ENCODE peak calls at places on chromosomes 5 and 9, in six cellular contexts. Q is CD4-positive, alpha-beta T cell; E is kidney epithelial cell; H is lung; X is WTC11; R is CD8-positive, alpha-beta T cell. Z is an unnamed sample.

GRCh38 chr9:87528969-87529368 is 31.3 kb downstream of the DAPK1 start:
- DNase-seq in Q (no peak), E (no peak), H (no peak), X (no peak), R (no peak), Z (no peak)

GRCh38 chr9:94720846-94721549 is 5.5 kb upstream of the AOPEP start:
- DNase-seq in Q (no peak), E (no peak), H (no peak), X (no peak), R (no peak), Z (no peak)

GRCh38 chr9:93232388-93232965 is 48.5 kb downstream of the WNK2 start:
- DNase-seq in Q (no peak), E (no peak), H (no peak), X (no peak), R (no peak), Z (no peak)

GRCh38 chr5:145568581-145568980 is 266.6 kb downstream of the PRELID2 start:
- DNase-seq in Q (no peak), E (no peak), H (no peak), X (no peak), R (no peak), Z (no peak)

GRCh38 chr5:95727764-95728191 is 3.4 kb upstream of the RHOBTB3 start:
- DNase-seq in Q (no peak), E (no peak), H (no peak), X (no peak), R (no peak), Z (no peak)

GRCh38 chr5:27815061-27815460 is 776.7 kb upstream of the CDH9 start:
- DNase-seq in Q (no peak), E (no peak), H (no peak), X (no peak), R (no peak), Z (no peak)

GRCh38 chr9:116940614-116941215 is 253.6 kb downstream of the TRIM32 start:
- DNase-seq in Q (no peak), E (no peak), H (no peak), X (no peak), R (no peak), Z (no peak)

GRCh38 chr5:134821841-134822240 is 23.9 kb upstream of the C5orf24 start:
- DNase-seq in Q (no peak), E (no peak), H (no peak), X (no peak), R (no peak), Z (no peak)

GRCh38 chr9:78808087-78808486 is 511.2 kb downstream of the PSAT1 start:
- DNase-seq in Q (no peak), E (no peak), H (no peak), X (no peak), R (no peak), Z (no peak)

GRCh38 chr5:132782101-132782500 is 5.1 kb upstream of the SEPTIN8 start:
- DNase-seq in Q (no peak), E (no peak), H (no peak), X (no peak), R (no peak), Z (no peak)

GRCh38 chr9:37957664-37957953 is 53.7 kb upstream of the SLC25A51 start:
- DNase-seq in Q (no peak), E (no peak), H (no peak), X (no peak), R (no peak), Z (no peak)

GRCh38 chr9:108213516-108213915 is 642.3 kb downstream of the ACTL7B start:
- DNase-seq in Q (no peak), E (no peak), H (no peak), X (no peak), R (no peak), Z (no peak)

GRCh38 chr5:107831612-107832395 is 161.1 kb upstream of the EFNA5 start:
- DNase-seq in Q (no peak), E (no peak), H (no peak), X (no peak), R (no peak), Z (no peak)

GRCh38 chr5:35364350-35364749 is 134.1 kb upstream of the PRLR start:
- DNase-seq in Q (no peak), E (no peak), H (no peak), X (no peak), R (no peak), Z (no peak)

GRCh38 chr9:130299785-130300615 is 34.4 kb downstream of the HMCN2 start:
- DNase-seq in Q (no peak), E (no peak), H (no peak), X (no peak), R (no peak), Z (no peak)

GRCh38 chr9:37028425-37029031 is 5.5 kb downstream of the PAX5 start:
- DNase-seq in Q (no peak), E (no peak), H (no peak), X (no peak), R (no peak), Z (peak; percentile 58)

GRCh38 chr5:92514901-92515300 is 1066.1 kb downstream of the NR2F1-AS1 start:
- DNase-seq in Q (no peak), E (no peak), H (no peak), X (no peak), R (no peak), Z (no peak)

GRCh38 chr5:6291961-6292360 is 86.4 kb downstream of the MED10 start:
- DNase-seq in Q (no peak), E (no peak), H (no peak), X (no peak), R (no peak), Z (no peak)

GRCh38 chr5:146906803-146907202 is 28.2 kb upstream of the PPP2R2B start:
- DNase-seq in Q (no peak), E (no peak), H (no peak), X (peak; percentile 76), R (no peak), Z (no peak)

GRCh38 chr5:124460666-124461065 is 285.8 kb downstream of the ZNF608 start:
- DNase-seq in Q (no peak), E (no peak), H (no peak), X (no peak), R (no peak), Z (no peak)

GRCh38 chr5:111734013-111734412 is 23.0 kb downstream of the NREP start:
- DNase-seq in Q (no peak), E (no peak), H (no peak), X (no peak), R (no peak), Z (no peak)

GRCh38 chr5:87243161-87243877 is 24.4 kb upstream of the RASA1 start:
- DNase-seq in Q (no peak), E (peak; percentile 42), H (no peak), X (no peak), R (no peak), Z (no peak)

GRCh38 chr5:136066705-136067271 is 38.0 kb downstream of the TGFBI start:
- DNase-seq in Q (no peak), E (no peak), H (no peak), X (no peak), R (no peak), Z (no peak)
- TF ChIP-seq CTCF in Q (no peak), E (peak; percentile 16), H (no peak), X (no peak), R (no peak), Z (no peak)

DNA sequence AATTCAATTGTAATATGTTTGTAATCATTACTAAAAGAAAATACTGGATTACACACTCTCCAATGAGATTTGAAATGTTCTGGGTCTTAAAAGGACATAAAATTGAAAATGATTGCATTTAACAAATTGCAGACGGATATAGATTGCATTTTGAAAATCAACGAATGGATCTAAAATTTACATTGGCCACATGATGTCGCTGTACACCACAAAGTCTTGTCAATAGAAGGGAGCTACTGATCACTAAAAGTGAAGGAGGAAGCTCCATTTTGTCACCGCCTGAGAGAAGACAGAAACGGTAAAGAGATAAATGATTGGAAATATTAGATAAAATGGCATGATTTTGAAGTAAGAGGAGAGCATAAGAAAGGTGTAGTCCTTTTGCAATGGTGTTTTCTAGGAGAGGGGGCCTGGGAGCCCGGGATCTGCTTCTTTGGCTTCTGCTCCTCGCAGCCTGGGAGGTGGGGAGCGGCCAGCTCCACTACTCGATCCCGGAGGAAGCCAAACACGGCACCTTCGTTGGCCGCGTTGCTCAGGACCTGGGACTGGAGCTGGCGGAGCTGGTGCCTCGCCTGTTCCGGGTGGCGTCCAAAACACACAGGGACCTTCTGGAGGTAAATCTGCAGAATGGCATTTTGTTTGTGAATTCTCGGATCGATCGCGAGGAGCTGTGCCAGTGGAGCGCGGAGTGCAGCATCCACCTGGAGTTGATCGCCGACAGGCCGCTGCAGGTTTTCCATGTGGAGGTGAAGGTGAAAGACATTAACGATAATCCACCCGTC is at the start of gene PCDHA1:
- DNase-seq in Q (no peak), E (no peak), H (no peak), X (peak; percentile 24), R (no peak), Z (no peak)
- TF ChIP-seq CTCF in Q (no peak), E (no peak), H (no peak), X (peak; percentile 49), R (no peak), Z (peak; percentile 4)

GRCh38 chr9:69515810-69516209 is 156.4 kb downstream of the APBA1 start:
- DNase-seq in Q (no peak), E (no peak), H (no peak), X (no peak), R (no peak), Z (no peak)
- TF ChIP-seq CTCF in Q (no peak), E (no peak), H (no peak), X (no peak), R (no peak), Z (no peak)

GRCh38 chr5:123151227-123151951 is 62.3 kb downstream of the PRDM6 start:
- DNase-seq in Q (no peak), E (no peak), H (no peak), X (no peak), R (no peak), Z (no peak)
- TF ChIP-seq CTCF in Q (no peak), E (no peak), H (no peak), X (no peak), R (no peak), Z (no peak)

DNA sequence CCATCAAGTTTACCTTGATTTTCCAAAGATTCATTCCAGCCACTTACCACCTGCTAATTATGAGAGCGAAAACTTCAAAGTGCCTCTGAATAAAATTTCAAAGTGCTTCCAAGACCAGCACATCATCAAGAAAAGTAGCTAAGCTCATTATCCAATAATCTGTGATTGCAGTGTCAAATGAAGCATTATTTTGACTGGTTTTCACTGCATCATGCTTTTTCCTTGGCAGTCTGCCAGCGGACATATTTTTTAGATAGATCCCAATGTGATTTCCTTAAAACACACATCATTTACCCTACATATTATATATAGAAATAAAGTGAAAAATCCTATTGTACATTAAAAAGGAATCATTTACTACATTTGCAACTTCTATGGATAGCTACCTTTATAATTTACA is 508.6 kb upstream of the FAM174A start:
- DNase-seq in Q (no peak), E (no peak), H (no peak), X (no peak), R (no peak), Z (no peak)
- TF ChIP-seq CTCF in Q (no peak), E (no peak), H (no peak), X (no peak), R (no peak), Z (no peak)

DNA sequence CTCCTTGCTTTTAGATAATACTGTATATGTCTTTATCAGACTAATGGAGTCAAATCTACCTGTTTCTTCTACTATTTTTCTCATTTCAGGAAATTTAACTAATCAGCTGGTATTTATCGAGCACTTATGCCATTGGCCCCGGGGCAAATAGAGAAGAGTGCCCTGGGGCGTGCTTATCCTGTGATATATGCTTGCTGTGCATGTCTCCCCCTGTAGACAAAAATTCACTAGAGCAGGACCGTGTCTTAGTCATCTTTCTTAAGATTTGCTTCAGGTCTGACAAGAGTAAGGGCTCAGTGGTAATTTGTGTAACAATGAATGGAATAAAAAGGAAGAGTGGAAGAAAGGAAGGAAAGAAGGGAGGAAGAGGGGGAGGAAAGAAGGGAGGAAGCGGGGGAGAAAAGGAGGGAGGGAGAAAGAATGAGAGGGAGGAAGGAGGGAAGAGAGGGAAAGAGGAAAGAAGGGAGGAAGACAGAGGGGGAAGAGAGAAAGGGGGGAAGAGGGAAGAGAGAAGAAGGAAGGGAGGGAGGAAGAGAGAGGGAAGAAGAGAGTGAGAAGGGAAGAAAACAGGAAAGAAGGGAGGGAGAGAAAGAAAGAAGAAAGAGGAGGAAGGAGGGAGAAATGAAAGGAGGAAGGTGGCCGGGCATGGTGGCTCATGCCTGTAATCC is 295.7 kb upstream of the PANK3 start:
- DNase-seq in Q (no peak), E (no peak), H (no peak), X (no peak), R (no peak), Z (no peak)
- TF ChIP-seq CTCF in Q (no peak), E (peak; percentile 47), H (no peak), X (no peak), R (no peak), Z (no peak)

Z was measured in glutamatergic neuron.